ENCODE peak calls at places on chromosomes 13 and 19, in six cellular contexts. U is AG09319; S is kidney glomerular epithelial cell; W is NCI-H1930; G is endothelial cell; N is activated naive CD4-positive, alpha-beta T cell. P is an unnamed sample.

GRCh38 chr19:39752390-39752789 is 14.6 kb upstream of the CLC start:
- DNase-seq in U (no peak), S (no peak), W (no peak), G (no peak), N (no peak), P (no peak)

GRCh38 chr13:58254961-58255360 is 623.4 kb downstream of the PCDH17 start:
- DNase-seq in U (no peak), S (no peak), W (no peak), G (no peak), N (no peak), P (no peak)

GRCh38 chr19:41025871-41026270 is 34.8 kb downstream of the CYP2B6 start:
- DNase-seq in U (no peak), S (no peak), W (peak), G (no peak), N (no peak), P (no peak)

GRCh38 chr13:35712907-35713685 is 236.6 kb upstream of the MAB21L1 start:
- DNase-seq in U (peak), S (peak), W (no peak), G (no peak), N (no peak), P (no peak)

GRCh38 chr19:1388637-1389026 is 4.9 kb downstream of the NDUFS7 start:
- DNase-seq in U (no peak), S (no peak), W (no peak), G (no peak), N (no peak), P (no peak)

GRCh38 chr13:76948139-76948538 is at the start of gene ACOD1:
- DNase-seq in U (no peak), S (no peak), W (no peak), G (no peak), N (no peak), P (peak)

GRCh38 chr13:73849292-73849691 is 284.9 kb downstream of the KLF12 start:
- DNase-seq in U (no peak), S (no peak), W (no peak), G (peak), N (no peak), P (no peak)

GRCh38 chr19:15529774-15530372 is 21.5 kb downstream of the CYP4F22 start:
- DNase-seq in U (no peak), S (no peak), W (no peak), G (no peak), N (no peak), P (no peak)

GRCh38 chr19:17772172-17772571 is 20.9 kb downstream of the FCHO1 start:
- DNase-seq in U (no peak), S (no peak), W (no peak), G (no peak), N (no peak), P (peak)